ENCODE peak calls at places on chromosomes 6 and 20, in five cellular contexts. V, H, C, D and Z are unnamed samples.

GRCh38 chr6:124607119-124607627 is 355.1 kb upstream of the RNF217 start:
- DNase-seq in V (no peak), H (no peak), C (no peak), D (no peak), Z (no peak)

GRCh38 chr6:56739836-56740815 is 97.4 kb upstream of the DST start:
- DNase-seq in V (no peak), H (no peak), C (no peak), D (no peak), Z (no peak)

GRCh38 chr6:138104618-138105213 is 2.5 kb downstream of the PERP start:
- DNase-seq in V (no peak), H (no peak), C (no peak), D (no peak), Z (no peak)

GRCh38 chr20:19692100-19692499 is 66.0 kb upstream of the RIN2 start:
- DNase-seq in V (no peak), H (no peak), C (no peak), D (peak; percentile 60), Z (no peak)

GRCh38 chr6:31701666-31702420 is 1.3 kb downstream of the ABHD16A start:
- DNase-seq in V (no peak), H (no peak), C (no peak), D (peak; percentile 13), Z (no peak)

GRCh38 chr20:51221791-51222408 is 199.0 kb upstream of the KCNG1 start:
- DNase-seq in V (no peak), H (no peak), C (peak; percentile 2), D (peak; percentile 37), Z (no peak)

GRCh38 chr20:22814475-22815205 is 220.5 kb upstream of the SSTR4 start:
- DNase-seq in V (no peak), H (no peak), C (no peak), D (no peak), Z (no peak)

GRCh38 chr20:61807426-61808160 is 258.1 kb downstream of the TAF4 start:
- DNase-seq in V (no peak), H (no peak), C (no peak), D (no peak), Z (no peak)

GRCh38 chr6:89082439-89082838 is 1.9 kb downstream of the PNRC1 start:
- DNase-seq in V (no peak), H (no peak), C (no peak), D (peak; percentile 42), Z (peak; percentile 19)

GRCh38 chr20:35329435-35330139 is 37.4 kb upstream of the FAM83C start:
- DNase-seq in V (no peak), H (peak; percentile 71), C (peak; percentile 57), D (peak; percentile 62), Z (no peak)

GRCh38 chr20:45036044-45036755 is 64.7 kb downstream of the KCNS1 start:
- DNase-seq in V (no peak), H (peak; percentile 85), C (peak; percentile 46), D (peak; percentile 74), Z (no peak)

GRCh38 chr6:75317503-75318206 is 33.1 kb upstream of the TMEM30A start:
- DNase-seq in V (no peak), H (no peak), C (no peak), D (peak; percentile 59), Z (no peak)

GRCh38 chr20:63567382-63568169 is 6.5 kb downstream of the HELZ2 start:
- DNase-seq in V (peak; percentile 47), H (peak; percentile 82), C (no peak), D (no peak), Z (peak; percentile 71)

GRCh38 chr6:121544691-121545090 is 109.2 kb downstream of the GJA1 start:
- DNase-seq in V (no peak), H (no peak), C (no peak), D (no peak), Z (no peak)

GRCh38 chr6:118468682-118469465 is 79.2 kb upstream of the PLN start:
- DNase-seq in V (no peak), H (no peak), C (no peak), D (peak; percentile 11), Z (no peak)

GRCh38 chr6:158630944-158631616 is 13.5 kb downstream of the DYNLT1 start:
- DNase-seq in V (no peak), H (peak; percentile 60), C (no peak), D (no peak), Z (peak; percentile 7)

GRCh38 chr20:45073182-45073581 is 27.7 kb downstream of the KCNS1 start:
- DNase-seq in V (no peak), H (no peak), C (no peak), D (no peak), Z (no peak)

GRCh38 chr20:5090191-5090590 is 29.6 kb downstream of the PCNA start:
- DNase-seq in V (no peak), H (peak; percentile 53), C (no peak), D (no peak), Z (no peak)